ENCODE peak calls at places on chromosomes 11 and 22, in five cellular contexts. N is fibroblast of the aortic adventitia, J is fibroblast of lung, F is astrocyte of the spinal cord, U is heart left ventricle. Z is an unnamed sample.

GRCh38 chr11:9858822-9859221 is 194.9 kb downstream of the SWAP70 start:
- DNase-seq in F (peak; percentile 75), U (no peak), J (peak; percentile 32), N (no peak), Z (no peak)

GRCh38 chr11:9047986-9048522 is 43.3 kb downstream of the SCUBE2 start:
- DNase-seq in N (peak; percentile 48), J (no peak), U (peak; percentile 36), F (no peak), Z (no peak)

GRCh38 chr11:70415642-70416395 is 17.5 kb downstream of the CTTN start:
- DNase-seq in U (no peak), F (peak; percentile 21), J (peak; percentile 25), N (peak; percentile 13), Z (no peak)

GRCh38 chr22:35838849-35839646 is 121.4 kb downstream of the APOL5 start:
- DNase-seq in N (peak; percentile 85), U (peak; percentile 36), J (peak; percentile 68), F (peak; percentile 79), Z (no peak)

GRCh38 chr11:92605667-92606066 is 363.8 kb upstream of the MTNR1B start:
- DNase-seq in N (no peak), J (no peak), F (no peak), U (no peak), Z (no peak)

GRCh38 chr11:35144103-35144741 is 5.3 kb downstream of the CD44 start:
- DNase-seq in F (peak; percentile 81), U (no peak), N (peak; percentile 81), J (peak; percentile 88), Z (peak; percentile 68)

GRCh38 chr11:128453444-128454336 is 133.7 kb downstream of the ETS1 start:
- DNase-seq in J (peak; percentile 99), U (peak; percentile 76), N (peak; percentile 98), F (peak; percentile 94), Z (no peak)

GRCh38 chr11:41245184-41245583 is 214.3 kb downstream of the LRRC4C start:
- DNase-seq in U (peak; percentile 25), J (peak; percentile 3), N (no peak), F (no peak), Z (peak; percentile 43)

GRCh38 chr22:43241138-43241597 is 54.2 kb upstream of the TTLL12 start:
- DNase-seq in F (no peak), N (no peak), U (no peak), J (no peak), Z (no peak)

GRCh38 chr11:118634435-118635236 is 27.2 kb downstream of the PHLDB1 start:
- DNase-seq in N (peak; percentile 68), U (peak; percentile 86), F (peak; percentile 76), J (peak; percentile 70), Z (peak; percentile 36)

GRCh38 chr11:68632802-68633201 is 51.5 kb upstream of the GAL start:
- DNase-seq in N (peak; percentile 59), U (no peak), F (peak; percentile 74), J (peak; percentile 61), Z (no peak)

GRCh38 chr11:832529-833113 is at the start of gene CD151:
- DNase-seq in J (peak; percentile 65), U (peak; percentile 66), F (peak; percentile 63), N (no peak), Z (no peak)

GRCh38 chr11:108223449-108224149 is 732 bp downstream of the ATM start:
- DNase-seq in J (peak; percentile 46), U (no peak), N (peak; percentile 19), F (peak; percentile 12), Z (no peak)

GRCh38 chr22:35072939-35073338 is 7.0 kb downstream of the ISX start:
- DNase-seq in U (no peak), F (no peak), J (peak; percentile 1), N (no peak), Z (no peak)

GRCh38 chr11:1744137-1744878 is 6.1 kb downstream of the IFITM10 start:
- DNase-seq in N (no peak), F (no peak), J (no peak), U (no peak), Z (peak; percentile 53)

GRCh38 chr11:95698939-95699562 is 90.5 kb downstream of the FAM76B start:
- DNase-seq in N (peak; percentile 70), J (peak; percentile 47), U (no peak), F (no peak), Z (no peak)

GRCh38 chr11:46346886-46347636 is at the start of gene DGKZ:
- DNase-seq in U (peak; percentile 90), F (peak; percentile 72), J (peak; percentile 70), N (peak; percentile 71), Z (peak; percentile 84)

GRCh38 chr22:46295277-46295971 is 1.2 kb upstream of the GTSE1 start:
- DNase-seq in N (no peak), U (no peak), F (no peak), J (no peak), Z (no peak)

GRCh38 chr22:42747701-42748513 is 27.2 kb upstream of the A4GALT start:
- DNase-seq in F (peak; percentile 86), N (peak; percentile 85), U (no peak), J (peak; percentile 84), Z (no peak)

GRCh38 chr22:45164217-45165123 is 745 bp downstream of the NUP50 start:
- DNase-seq in U (peak; percentile 35), N (peak; percentile 23), F (no peak), J (peak; percentile 33), Z (no peak)

GRCh38 chr11:120244476-120244875 is 4.5 kb downstream of the POU2F3 start:
- DNase-seq in U (no peak), N (peak; percentile 27), F (peak; percentile 44), J (peak; percentile 52), Z (no peak)

GRCh38 chr11:132008872-132009271 is 638.5 kb downstream of the NTM start:
- DNase-seq in F (no peak), J (no peak), U (no peak), N (no peak), Z (no peak)

DNA sequence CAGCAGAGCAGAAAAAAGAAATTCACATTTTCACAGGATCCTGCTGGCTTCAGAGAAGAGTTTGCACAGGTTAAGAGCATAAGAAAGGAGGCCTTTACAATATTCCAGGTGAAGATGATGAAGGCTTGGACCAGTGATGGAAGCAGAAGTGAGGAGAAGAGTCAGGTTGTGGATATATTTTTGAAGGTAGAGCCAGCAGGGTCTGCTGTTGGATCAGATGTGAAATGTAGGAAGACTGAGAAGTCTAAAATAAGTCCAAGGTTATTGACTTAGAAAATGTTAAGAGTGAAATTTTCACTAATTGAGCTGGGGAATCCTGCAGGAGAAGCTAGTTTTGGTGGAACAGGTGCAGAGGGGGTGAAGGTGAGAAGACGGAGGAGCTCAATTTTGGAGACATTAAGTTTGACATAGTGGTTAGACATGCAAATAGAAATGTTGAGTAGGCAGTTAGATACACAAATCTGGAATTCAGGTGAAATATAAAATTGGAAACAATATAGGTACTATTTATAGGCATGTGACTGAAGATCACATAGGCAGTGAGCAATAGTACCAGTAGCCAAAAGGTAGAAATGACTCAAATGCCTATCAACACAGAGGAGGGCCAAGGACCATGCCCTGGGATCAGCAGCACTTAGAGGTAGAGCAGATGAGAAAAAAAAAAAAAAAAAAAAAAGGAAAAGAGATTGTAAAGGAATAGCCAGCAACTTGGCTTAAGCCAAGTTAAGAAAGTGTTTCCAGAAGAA is 252.0 kb downstream of the AASDHPPT start:
- DNase-seq in U (no peak), F (no peak), J (no peak), N (peak; percentile 18), Z (no peak)
- TF ChIP-seq CTCF in U (no peak), F (peak; percentile 17), J (peak; percentile 35), N (peak; percentile 8), Z (no peak)

GRCh38 chr11:61295596-61295926 is 445 bp upstream of the VWCE start:
- DNase-seq in U (peak; percentile 38), F (no peak), J (no peak), N (no peak), Z (no peak)

GRCh38 chr11:61293869-61294716 is 1.0 kb downstream of the VWCE start:
- DNase-seq in J (peak; percentile 35), N (peak; percentile 49), F (peak; percentile 33), U (peak; percentile 66), Z (no peak)

GRCh38 chr11:61294717-61295595 is at the start of gene VWCE:
- DNase-seq in F (peak; percentile 35), U (peak; percentile 69), J (peak; percentile 49), N (peak; percentile 43), Z (peak; percentile 54)

GRCh38 chr11:61290905-61291690 is 4.0 kb downstream of the VWCE start:
- DNase-seq in U (no peak), F (no peak), J (no peak), N (no peak), Z (no peak)
- TF ChIP-seq CTCF in U (no peak), F (peak; percentile 14), J (peak; percentile 1), N (no peak), Z (no peak)

DNA sequence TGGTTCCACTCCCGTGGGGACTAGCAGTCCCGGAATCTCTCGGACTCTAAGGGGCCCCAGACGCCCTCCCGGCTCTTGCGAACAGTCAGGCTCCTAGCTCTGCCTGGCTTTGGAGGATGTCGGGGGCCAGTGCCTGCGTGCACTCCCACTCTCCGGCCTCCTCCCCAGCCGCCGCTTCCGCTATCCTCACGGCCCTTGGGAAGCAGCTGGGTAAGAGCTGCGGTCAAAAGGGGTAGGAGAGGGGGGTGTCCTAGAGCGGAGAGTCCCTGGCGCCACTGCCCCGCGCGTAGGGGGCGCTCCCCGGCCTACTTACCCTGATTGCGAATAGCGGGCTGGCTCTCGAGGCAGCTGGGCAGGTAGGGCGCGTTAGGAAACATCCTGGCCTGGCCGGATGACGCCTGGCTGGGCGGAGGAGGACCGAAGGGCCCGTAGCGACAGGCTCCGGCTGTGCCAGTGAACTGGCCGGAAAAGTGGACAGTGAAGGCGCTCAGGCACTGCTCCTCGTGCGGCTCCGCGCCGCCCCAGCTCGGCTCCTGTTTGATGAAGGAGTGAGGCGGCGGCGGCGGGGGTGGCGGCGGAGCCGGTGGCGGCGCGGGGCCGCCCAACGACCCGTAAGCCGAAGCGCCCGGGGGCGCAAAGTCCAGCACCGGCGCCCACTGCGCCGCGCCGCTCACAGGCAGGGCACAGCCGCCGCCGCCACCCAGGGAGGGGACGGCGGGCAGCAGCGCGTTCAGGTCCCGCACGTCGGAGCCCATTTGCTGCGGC is 770 bp downstream of the WT1 start:
- DNase-seq in J (no peak), F (no peak), N (peak; percentile 21), U (peak; percentile 57), Z (no peak)
- TF ChIP-seq CTCF in J (no peak), F (no peak), N (no peak), U (no peak), Z (no peak)

GRCh38 chr11:126602349-126602940 is 247.0 kb downstream of the ST3GAL4 start:
- DNase-seq in F (no peak), J (no peak), U (no peak), N (no peak), Z (no peak)

GRCh38 chr11:126602993-126603392 is 247.5 kb downstream of the ST3GAL4 start:
- DNase-seq in F (no peak), U (no peak), N (no peak), J (no peak), Z (no peak)

GRCh38 chr11:126601550-126602215 is 246.2 kb downstream of the ST3GAL4 start:
- DNase-seq in J (no peak), F (no peak), N (no peak), U (no peak), Z (no peak)

GRCh38 chr11:126604461-126604860 is 249.0 kb downstream of the ST3GAL4 start:
- DNase-seq in U (no peak), J (no peak), N (no peak), F (no peak), Z (no peak)

GRCh38 chr11:126603486-126603885 is 248.0 kb downstream of the ST3GAL4 start:
- DNase-seq in F (no peak), N (no peak), J (no peak), U (no peak), Z (no peak)
- TF ChIP-seq CTCF in F (no peak), N (no peak), J (no peak), U (no peak), Z (no peak)

Z was measured in CD14-positive monocyte.